ENCODE peak calls at places on chromosome 18, in nine cellular contexts. One of them, this sample, is unnamed.

GRCh38 chr18:32920796-32921787 is 148.3 kb upstream of the KLHL14 start:
- DNase-seq in stomach: no peak
- DNase-seq in sigmoid colon: no peak
- DNase-seq in upper lobe of left lung: no peak
- DNase-seq in transverse colon: no peak
- DNase-seq in HCT116: no peak
- DNase-seq in HL-60: peak
- DNase-seq in spleen: no peak
- DNase-seq in endothelial cell of umbilical vein: peak
- DNase-seq in this sample: no peak

GRCh38 chr18:73199151-73199550 is 331.4 kb upstream of the NETO1 start:
- DNase-seq in stomach: no peak
- DNase-seq in sigmoid colon: no peak
- DNase-seq in upper lobe of left lung: no peak
- DNase-seq in transverse colon: no peak
- DNase-seq in HCT116: no peak
- DNase-seq in HL-60: no peak
- DNase-seq in spleen: no peak
- DNase-seq in endothelial cell of umbilical vein: no peak
- DNase-seq in this sample: no peak

GRCh38 chr18:79454034-79454735 is 58.5 kb downstream of the NFATC1 start:
- DNase-seq in stomach: no peak
- DNase-seq in sigmoid colon: no peak
- DNase-seq in upper lobe of left lung: peak
- DNase-seq in transverse colon: no peak
- DNase-seq in HCT116: no peak
- DNase-seq in HL-60: no peak
- DNase-seq in spleen: no peak
- DNase-seq in endothelial cell of umbilical vein: peak
- DNase-seq in this sample: no peak

GRCh38 chr18:43965691-43966090 is 688.4 kb upstream of the SYT4 start:
- DNase-seq in stomach: no peak
- DNase-seq in sigmoid colon: no peak
- DNase-seq in upper lobe of left lung: no peak
- DNase-seq in transverse colon: no peak
- DNase-seq in HCT116: no peak
- DNase-seq in HL-60: no peak
- DNase-seq in spleen: no peak
- DNase-seq in endothelial cell of umbilical vein: no peak
- DNase-seq in this sample: no peak

GRCh38 chr18:79917351-79918088 is 33.9 kb downstream of the SLC66A2 start:
- DNase-seq in stomach: no peak
- DNase-seq in sigmoid colon: peak
- DNase-seq in upper lobe of left lung: peak
- DNase-seq in transverse colon: no peak
- DNase-seq in HCT116: no peak
- DNase-seq in HL-60: no peak
- DNase-seq in spleen: peak
- DNase-seq in endothelial cell of umbilical vein: no peak
- DNase-seq in this sample: no peak

GRCh38 chr18:785242-785641 is 26.8 kb downstream of the YES1 start:
- DNase-seq in stomach: no peak
- DNase-seq in sigmoid colon: no peak
- DNase-seq in upper lobe of left lung: no peak
- DNase-seq in transverse colon: no peak
- DNase-seq in HCT116: no peak
- DNase-seq in HL-60: no peak
- DNase-seq in spleen: no peak
- DNase-seq in endothelial cell of umbilical vein: no peak
- DNase-seq in this sample: no peak

GRCh38 chr18:40380657-40381441 is 1574.2 kb upstream of the PIK3C3 start:
- DNase-seq in stomach: no peak
- DNase-seq in sigmoid colon: no peak
- DNase-seq in upper lobe of left lung: no peak
- DNase-seq in transverse colon: no peak
- DNase-seq in HCT116: no peak
- DNase-seq in HL-60: no peak
- DNase-seq in spleen: no peak
- DNase-seq in endothelial cell of umbilical vein: no peak
- DNase-seq in this sample: no peak

GRCh38 chr18:49305688-49306336 is 154.6 kb downstream of the DYM start:
- DNase-seq in stomach: no peak
- DNase-seq in sigmoid colon: no peak
- DNase-seq in upper lobe of left lung: no peak
- DNase-seq in transverse colon: no peak
- DNase-seq in HCT116: no peak
- DNase-seq in HL-60: no peak
- DNase-seq in spleen: no peak
- DNase-seq in endothelial cell of umbilical vein: no peak
- DNase-seq in this sample: no peak

GRCh38 chr18:43380098-43380672 is 102.9 kb upstream of the SYT4 start:
- DNase-seq in stomach: no peak
- DNase-seq in sigmoid colon: no peak
- DNase-seq in upper lobe of left lung: no peak
- DNase-seq in transverse colon: no peak
- DNase-seq in HCT116: no peak
- DNase-seq in HL-60: no peak
- DNase-seq in spleen: no peak
- DNase-seq in endothelial cell of umbilical vein: no peak
- DNase-seq in this sample: no peak

GRCh38 chr18:76426738-76427305 is 68.2 kb downstream of the ZNF516 start:
- DNase-seq in stomach: peak
- DNase-seq in sigmoid colon: peak
- DNase-seq in upper lobe of left lung: no peak
- DNase-seq in transverse colon: peak
- DNase-seq in HCT116: peak
- DNase-seq in HL-60: no peak
- DNase-seq in spleen: peak
- DNase-seq in endothelial cell of umbilical vein: no peak
- DNase-seq in this sample: peak

GRCh38 chr18:36187826-36188721 is 777 bp downstream of the MOCOS start:
- DNase-seq in stomach: peak
- DNase-seq in sigmoid colon: no peak
- DNase-seq in upper lobe of left lung: peak
- DNase-seq in transverse colon: no peak
- DNase-seq in HCT116: peak
- DNase-seq in HL-60: peak
- DNase-seq in spleen: peak
- DNase-seq in endothelial cell of umbilical vein: no peak
- DNase-seq in this sample: peak

DNA sequence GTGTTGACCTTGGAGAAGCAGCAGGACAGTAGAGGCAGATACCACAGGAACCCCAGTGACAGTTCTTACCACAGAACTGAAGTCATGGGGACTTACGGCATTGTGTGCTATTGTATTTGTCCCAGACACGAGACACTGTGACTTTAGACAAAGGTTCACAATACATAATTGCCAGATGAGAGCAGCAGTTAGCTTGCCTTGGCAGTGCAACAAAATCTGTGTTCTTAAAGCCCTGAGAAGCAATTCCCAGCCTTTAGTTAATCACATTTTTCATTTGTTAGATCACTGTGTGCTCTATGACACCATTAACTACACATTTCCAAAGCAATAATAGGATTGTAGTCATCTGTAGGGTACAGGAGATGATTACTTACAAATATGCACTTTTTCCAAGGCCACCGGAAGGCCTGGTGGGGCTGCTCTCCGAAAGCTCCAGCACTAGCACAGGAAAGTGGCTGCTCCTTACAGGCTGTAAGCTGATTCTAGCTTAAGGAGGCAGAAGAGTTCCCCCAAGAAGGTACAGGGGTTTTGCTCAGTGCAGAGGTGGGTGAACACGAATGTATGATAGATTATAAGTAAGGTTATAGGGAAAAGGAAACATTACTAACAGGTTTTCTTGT is 97.5 kb upstream of the LDLRAD4 start:
- DNase-seq in stomach: no peak
- DNase-seq in sigmoid colon: no peak
- DNase-seq in upper lobe of left lung: no peak
- DNase-seq in transverse colon: no peak
- DNase-seq in HCT116: no peak
- DNase-seq in HL-60: no peak
- DNase-seq in spleen: no peak
- DNase-seq in endothelial cell of umbilical vein: no peak
- DNase-seq in this sample: no peak
- TF ChIP-seq POLR2AphosphoS5 in stomach: no peak
- TF ChIP-seq POLR2AphosphoS5 in sigmoid colon: no peak
- TF ChIP-seq POLR2AphosphoS5 in upper lobe of left lung: no peak
- TF ChIP-seq POLR2AphosphoS5 in transverse colon: no peak
- TF ChIP-seq POLR2AphosphoS5 in HCT116: no peak
- TF ChIP-seq POLR2AphosphoS5 in HL-60: no peak
- TF ChIP-seq POLR2AphosphoS5 in spleen: no peak
- TF ChIP-seq POLR2AphosphoS5 in endothelial cell of umbilical vein: no peak
- TF ChIP-seq POLR2AphosphoS5 in this sample: no peak

DNA sequence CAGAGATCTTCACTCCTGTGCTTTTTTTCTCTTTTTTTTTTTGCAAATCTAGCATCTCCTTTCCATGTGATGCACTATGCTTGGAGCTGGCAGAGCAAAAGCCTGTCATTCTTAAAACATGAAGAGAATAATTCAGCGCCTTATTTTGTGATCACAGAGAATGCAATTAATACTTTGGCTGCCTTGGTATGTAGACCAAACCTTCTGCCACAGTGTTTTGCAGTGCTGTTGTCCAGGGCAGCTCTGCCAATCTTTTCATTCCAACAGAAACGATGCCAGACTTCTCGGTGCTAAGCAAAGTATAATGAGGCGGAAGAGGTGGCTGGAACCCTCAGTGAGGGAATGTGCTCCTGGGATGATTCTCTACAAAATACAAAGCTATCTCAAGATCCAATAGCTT is 25.6 kb downstream of the BCL2 start:
- DNase-seq in stomach: no peak
- DNase-seq in sigmoid colon: no peak
- DNase-seq in upper lobe of left lung: no peak
- DNase-seq in transverse colon: no peak
- DNase-seq in HCT116: no peak
- DNase-seq in HL-60: no peak
- DNase-seq in spleen: no peak
- DNase-seq in endothelial cell of umbilical vein: no peak
- DNase-seq in this sample: no peak
- TF ChIP-seq POLR2AphosphoS5 in stomach: no peak
- TF ChIP-seq POLR2AphosphoS5 in sigmoid colon: no peak
- TF ChIP-seq POLR2AphosphoS5 in upper lobe of left lung: no peak
- TF ChIP-seq POLR2AphosphoS5 in transverse colon: no peak
- TF ChIP-seq POLR2AphosphoS5 in HCT116: no peak
- TF ChIP-seq POLR2AphosphoS5 in HL-60: no peak
- TF ChIP-seq POLR2AphosphoS5 in spleen: no peak
- TF ChIP-seq POLR2AphosphoS5 in endothelial cell of umbilical vein: no peak
- TF ChIP-seq POLR2AphosphoS5 in this sample: no peak

GRCh38 chr18:58755304-58756010 is 84.2 kb downstream of the MALT1 start:
- DNase-seq in stomach: no peak
- DNase-seq in sigmoid colon: no peak
- DNase-seq in upper lobe of left lung: no peak
- DNase-seq in transverse colon: peak
- DNase-seq in HCT116: no peak
- DNase-seq in HL-60: no peak
- DNase-seq in spleen: peak
- DNase-seq in endothelial cell of umbilical vein: no peak
- DNase-seq in this sample: no peak
- TF ChIP-seq POLR2AphosphoS5 in stomach: no peak
- TF ChIP-seq POLR2AphosphoS5 in sigmoid colon: no peak
- TF ChIP-seq POLR2AphosphoS5 in upper lobe of left lung: no peak
- TF ChIP-seq POLR2AphosphoS5 in transverse colon: no peak
- TF ChIP-seq POLR2AphosphoS5 in HCT116: no peak
- TF ChIP-seq POLR2AphosphoS5 in HL-60: no peak
- TF ChIP-seq POLR2AphosphoS5 in spleen: no peak
- TF ChIP-seq POLR2AphosphoS5 in endothelial cell of umbilical vein: no peak
- TF ChIP-seq POLR2AphosphoS5 in this sample: no peak

DNA sequence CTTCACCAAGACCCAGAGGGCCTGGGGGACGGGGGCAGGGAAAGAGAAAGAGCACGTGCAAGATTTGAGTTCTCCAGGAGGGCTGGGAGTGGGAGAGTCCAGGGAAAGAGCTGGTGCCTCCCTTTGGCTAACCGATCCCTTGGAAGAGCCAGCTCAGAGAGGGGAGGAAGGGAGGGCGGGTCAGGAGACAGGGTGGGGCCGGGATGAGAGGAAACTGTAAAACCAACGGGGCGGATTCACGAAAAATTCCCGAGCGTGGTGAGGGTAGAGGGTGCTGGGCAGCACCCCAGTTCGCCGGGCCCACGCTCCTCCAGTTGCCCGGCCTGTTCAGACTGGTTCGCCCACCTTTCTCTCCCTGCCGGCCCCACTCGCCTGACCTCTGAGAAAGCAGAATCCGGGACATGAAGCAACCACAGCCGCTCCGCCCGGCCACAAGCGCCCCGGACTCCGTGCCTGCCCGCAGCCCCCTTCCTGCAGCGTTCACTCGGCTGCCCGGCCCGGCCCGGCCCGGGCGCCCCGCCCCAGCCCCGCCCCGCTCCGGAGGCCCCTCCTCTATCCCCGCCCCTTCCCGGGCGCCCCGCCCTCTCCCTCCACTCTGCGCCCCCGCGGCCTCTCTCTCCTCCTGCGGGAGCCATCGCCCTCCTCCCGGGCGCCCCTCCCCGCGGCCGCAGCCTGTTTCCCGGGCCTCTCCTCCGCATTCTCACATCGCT is 230.9 kb upstream of the SMAD2 start:
- DNase-seq in stomach: peak
- DNase-seq in sigmoid colon: peak
- DNase-seq in upper lobe of left lung: peak
- DNase-seq in transverse colon: peak
- DNase-seq in HCT116: no peak
- DNase-seq in HL-60: peak
- DNase-seq in spleen: peak
- DNase-seq in endothelial cell of umbilical vein: peak
- DNase-seq in this sample: peak
- TF ChIP-seq POLR2AphosphoS5 in stomach: no peak
- TF ChIP-seq POLR2AphosphoS5 in sigmoid colon: peak
- TF ChIP-seq POLR2AphosphoS5 in upper lobe of left lung: peak
- TF ChIP-seq POLR2AphosphoS5 in transverse colon: peak
- TF ChIP-seq POLR2AphosphoS5 in HCT116: peak
- TF ChIP-seq POLR2AphosphoS5 in HL-60: no peak
- TF ChIP-seq POLR2AphosphoS5 in spleen: peak
- TF ChIP-seq POLR2AphosphoS5 in endothelial cell of umbilical vein: no peak
- TF ChIP-seq POLR2AphosphoS5 in this sample: peak

DNA sequence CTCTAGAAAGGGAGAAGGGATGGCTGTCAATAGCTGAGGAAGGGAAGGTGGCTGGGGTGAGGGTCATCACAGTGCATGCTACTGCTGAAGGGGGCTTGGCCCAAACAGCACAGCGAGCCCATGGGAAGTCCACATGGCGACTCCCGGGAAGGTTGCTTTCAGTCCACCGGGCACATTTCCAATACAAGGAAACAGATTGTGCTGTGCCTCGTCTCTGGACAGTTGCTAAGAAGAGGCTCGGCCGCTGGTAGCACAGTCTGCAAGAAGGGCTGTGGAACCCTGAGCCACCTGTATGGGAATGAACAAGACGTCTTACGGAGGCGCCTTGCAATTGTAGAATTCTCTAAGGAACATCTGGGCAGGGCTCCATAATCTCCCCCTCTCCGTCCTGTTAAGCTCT is 123.1 kb downstream of the CELF4 start:
- DNase-seq in stomach: no peak
- DNase-seq in sigmoid colon: no peak
- DNase-seq in upper lobe of left lung: no peak
- DNase-seq in transverse colon: no peak
- DNase-seq in HCT116: no peak
- DNase-seq in HL-60: no peak
- DNase-seq in spleen: no peak
- DNase-seq in endothelial cell of umbilical vein: no peak
- DNase-seq in this sample: no peak
- TF ChIP-seq POLR2AphosphoS5 in stomach: no peak
- TF ChIP-seq POLR2AphosphoS5 in sigmoid colon: no peak
- TF ChIP-seq POLR2AphosphoS5 in upper lobe of left lung: no peak
- TF ChIP-seq POLR2AphosphoS5 in transverse colon: no peak
- TF ChIP-seq POLR2AphosphoS5 in HCT116: no peak
- TF ChIP-seq POLR2AphosphoS5 in HL-60: no peak
- TF ChIP-seq POLR2AphosphoS5 in spleen: no peak
- TF ChIP-seq POLR2AphosphoS5 in endothelial cell of umbilical vein: no peak
- TF ChIP-seq POLR2AphosphoS5 in this sample: no peak